ENCODE peak calls at places on chromosome 22, in ten cellular contexts. C is stimulated activated CD8-positive, alpha-beta memory T cell treated with anti-CD3 and anti-CD28 coated beads, Interleukin-7, amount 100 ng/mL, for 4 hours; F is Right ventricle myocardium inferior; R is endothelial cell; O is activated T-cell treated with anti-CD3 and anti-CD28 coated beads for 24 hours; J is natural killer cell treated with Interleukin-12 subunit alpha and Interleukin-12 subunit beta and Interleukin-15 and Interleukin-18, amount 100 ng/mL, for 72 hours; G is fibroblast of the aortic adventitia; P is NCI-H460; D is DMS 273 treated with DMSO at 0.1 percent for 48 hours; E is mucosa of gallbladder. T is an unnamed sample.

GRCh38 chr22:45127866-45128265 is 35.9 kb upstream of the NUP50 start:
- DNase-seq in O (no peak), C (no peak), J (no peak), P (no peak), D (no peak), E (no peak), F (no peak), G (peak), R (no peak), T (no peak)

GRCh38 chr22:40392618-40393017 is 22.2 kb downstream of the SGSM3 start:
- DNase-seq in J (no peak), R (no peak), C (no peak), E (no peak), P (no peak), G (peak), O (no peak), F (no peak), D (no peak), T (no peak)

GRCh38 chr22:30694638-30695350 is at the start of gene OSBP2:
- DNase-seq in P (no peak), R (peak), J (no peak), C (no peak), E (peak), F (no peak), G (no peak), D (no peak), O (no peak), T (peak)

GRCh38 chr22:45608763-45609180 is 62.9 kb upstream of the ATXN10 start:
- DNase-seq in J (no peak), P (no peak), O (no peak), C (no peak), G (peak), D (no peak), F (no peak), R (no peak), E (no peak), T (no peak)

GRCh38 chr22:42924436-42924835 is 67.4 kb upstream of the ARFGAP3 start:
- DNase-seq in O (no peak), D (no peak), F (no peak), G (no peak), E (no peak), C (no peak), J (no peak), P (no peak), R (no peak), T (no peak)

GRCh38 chr22:50176850-50177536 is 6.5 kb downstream of the PANX2 start:
- DNase-seq in C (no peak), G (no peak), J (no peak), F (no peak), P (no peak), E (no peak), R (no peak), D (no peak), O (no peak), T (no peak)

GRCh38 chr22:24133187-24133965 is 47.9 kb upstream of the SUSD2 start:
- DNase-seq in C (no peak), R (no peak), O (no peak), G (no peak), J (no peak), D (no peak), P (no peak), E (no peak), F (no peak), T (peak)

GRCh38 chr22:45157907-45158306 is 5.8 kb upstream of the NUP50 start:
- DNase-seq in G (no peak), P (no peak), E (no peak), D (no peak), F (no peak), R (no peak), C (no peak), O (no peak), J (no peak), T (no peak)

GRCh38 chr22:36136988-36137387 is 23.6 kb downstream of the APOL3 start:
- DNase-seq in C (no peak), D (no peak), O (no peak), J (no peak), P (no peak), R (no peak), G (peak), E (no peak), F (no peak), T (no peak)

GRCh38 chr22:30887418-30887817 is 81.2 kb downstream of the MORC2 start:
- DNase-seq in F (peak), O (no peak), J (no peak), R (no peak), D (no peak), P (no peak), G (no peak), E (no peak), C (no peak), T (no peak)

GRCh38 chr22:26168934-26169311 is 339 bp upstream of the SEZ6L start:
- DNase-seq in P (no peak), F (no peak), J (no peak), E (peak), D (no peak), R (no peak), O (no peak), C (no peak), G (no peak), T (no peak)

GRCh38 chr22:36439481-36440271 is 41.8 kb downstream of the TXN2 start:
- DNase-seq in D (peak), O (no peak), P (no peak), C (peak), E (peak), R (no peak), F (no peak), J (no peak), G (peak), T (no peak)

GRCh38 chr22:45268958-45269844 is 15.5 kb upstream of the UPK3A start:
- DNase-seq in P (peak), J (peak), R (peak), C (peak), D (no peak), G (peak), E (peak), F (peak), O (peak), T (peak)

GRCh38 chr22:24763872-24764485 is 10.5 kb downstream of the PIWIL3 start:
- DNase-seq in J (no peak), G (no peak), P (no peak), C (no peak), D (no peak), R (no peak), O (no peak), F (no peak), E (no peak), T (no peak)

GRCh38 chr22:30309981-30310672 is 16.6 kb downstream of the TBC1D10A start:
- DNase-seq in R (no peak), E (peak), F (no peak), G (peak), O (no peak), J (no peak), P (no peak), D (no peak), C (no peak), T (peak)